ENCODE peak calls at places on chromosome 14, in eight cellular contexts. One of them, this sample, is unnamed.

GRCh38 chr14:64417042-64417770 is 29.1 kb downstream of the MTHFD1 start:
- DNase-seq in astrocyte of the spinal cord: peak
- DNase-seq in left ventricle myocardium inferior: no peak
- DNase-seq in PC-3: peak
- DNase-seq in neuronal stem cell: no peak
- DNase-seq in fibroblast of the aortic adventitia: peak
- DNase-seq in CD4-positive, CD25-positive, alpha-beta regulatory T cell: no peak
- DNase-seq in cardiac muscle cell: no peak
- DNase-seq in this sample: no peak

GRCh38 chr14:105474478-105475268 is at the start of gene CRIP2:
- DNase-seq in neuronal stem cell: no peak
- DNase-seq in cardiac muscle cell: peak
- DNase-seq in CD4-positive, CD25-positive, alpha-beta regulatory T cell: peak
- DNase-seq in astrocyte of the spinal cord: peak
- DNase-seq in left ventricle myocardium inferior: peak
- DNase-seq in PC-3: peak
- DNase-seq in fibroblast of the aortic adventitia: no peak
- DNase-seq in this sample: no peak

GRCh38 chr14:42994001-42994736 is 1387.5 kb downstream of the LRFN5 start:
- DNase-seq in PC-3: peak
- DNase-seq in left ventricle myocardium inferior: no peak
- DNase-seq in fibroblast of the aortic adventitia: peak
- DNase-seq in cardiac muscle cell: no peak
- DNase-seq in astrocyte of the spinal cord: peak
- DNase-seq in CD4-positive, CD25-positive, alpha-beta regulatory T cell: no peak
- DNase-seq in neuronal stem cell: no peak
- DNase-seq in this sample: peak

GRCh38 chr14:29645117-29645516 is 282.5 kb downstream of the PRKD1 start:
- DNase-seq in left ventricle myocardium inferior: no peak
- DNase-seq in PC-3: no peak
- DNase-seq in neuronal stem cell: no peak
- DNase-seq in astrocyte of the spinal cord: no peak
- DNase-seq in CD4-positive, CD25-positive, alpha-beta regulatory T cell: no peak
- DNase-seq in cardiac muscle cell: no peak
- DNase-seq in fibroblast of the aortic adventitia: no peak
- DNase-seq in this sample: no peak

GRCh38 chr14:59342516-59343484 is 122.4 kb downstream of the GPR135 start:
- DNase-seq in cardiac muscle cell: peak
- DNase-seq in left ventricle myocardium inferior: peak
- DNase-seq in fibroblast of the aortic adventitia: no peak
- DNase-seq in PC-3: peak
- DNase-seq in astrocyte of the spinal cord: peak
- DNase-seq in CD4-positive, CD25-positive, alpha-beta regulatory T cell: no peak
- DNase-seq in neuronal stem cell: no peak
- DNase-seq in this sample: no peak

GRCh38 chr14:97253756-97254155 is 456.6 kb downstream of the VRK1 start:
- DNase-seq in fibroblast of the aortic adventitia: no peak
- DNase-seq in left ventricle myocardium inferior: no peak
- DNase-seq in CD4-positive, CD25-positive, alpha-beta regulatory T cell: no peak
- DNase-seq in PC-3: no peak
- DNase-seq in cardiac muscle cell: no peak
- DNase-seq in neuronal stem cell: no peak
- DNase-seq in astrocyte of the spinal cord: no peak
- DNase-seq in this sample: no peak

GRCh38 chr14:95885866-95886265 is 9.2 kb downstream of the TUNAR start:
- DNase-seq in cardiac muscle cell: no peak
- DNase-seq in left ventricle myocardium inferior: no peak
- DNase-seq in CD4-positive, CD25-positive, alpha-beta regulatory T cell: no peak
- DNase-seq in neuronal stem cell: no peak
- DNase-seq in fibroblast of the aortic adventitia: no peak
- DNase-seq in PC-3: no peak
- DNase-seq in astrocyte of the spinal cord: peak
- DNase-seq in this sample: no peak

GRCh38 chr14:89479802-89480201 is 62.8 kb upstream of the FOXN3 start:
- DNase-seq in neuronal stem cell: no peak
- DNase-seq in left ventricle myocardium inferior: no peak
- DNase-seq in cardiac muscle cell: no peak
- DNase-seq in PC-3: no peak
- DNase-seq in astrocyte of the spinal cord: no peak
- DNase-seq in fibroblast of the aortic adventitia: no peak
- DNase-seq in CD4-positive, CD25-positive, alpha-beta regulatory T cell: no peak
- DNase-seq in this sample: no peak

GRCh38 chr14:56494167-56494566 is 85.4 kb upstream of the TMEM260 start:
- DNase-seq in CD4-positive, CD25-positive, alpha-beta regulatory T cell: no peak
- DNase-seq in neuronal stem cell: no peak
- DNase-seq in left ventricle myocardium inferior: no peak
- DNase-seq in astrocyte of the spinal cord: no peak
- DNase-seq in fibroblast of the aortic adventitia: no peak
- DNase-seq in cardiac muscle cell: no peak
- DNase-seq in PC-3: no peak
- DNase-seq in this sample: no peak

GRCh38 chr14:104313674-104314073 is 175.3 kb downstream of the KIF26A start:
- DNase-seq in CD4-positive, CD25-positive, alpha-beta regulatory T cell: no peak
- DNase-seq in cardiac muscle cell: no peak
- DNase-seq in astrocyte of the spinal cord: no peak
- DNase-seq in PC-3: no peak
- DNase-seq in neuronal stem cell: no peak
- DNase-seq in fibroblast of the aortic adventitia: no peak
- DNase-seq in left ventricle myocardium inferior: no peak
- DNase-seq in this sample: no peak

GRCh38 chr14:26394114-26394855 is 203.5 kb downstream of the NOVA1 start:
- DNase-seq in CD4-positive, CD25-positive, alpha-beta regulatory T cell: no peak
- DNase-seq in neuronal stem cell: peak
- DNase-seq in PC-3: peak
- DNase-seq in left ventricle myocardium inferior: no peak
- DNase-seq in astrocyte of the spinal cord: peak
- DNase-seq in fibroblast of the aortic adventitia: peak
- DNase-seq in cardiac muscle cell: peak
- DNase-seq in this sample: no peak

GRCh38 chr14:77580964-77581505 is 35.4 kb downstream of the SPTLC2 start:
- DNase-seq in astrocyte of the spinal cord: peak
- DNase-seq in PC-3: peak
- DNase-seq in fibroblast of the aortic adventitia: peak
- DNase-seq in CD4-positive, CD25-positive, alpha-beta regulatory T cell: no peak
- DNase-seq in cardiac muscle cell: no peak
- DNase-seq in neuronal stem cell: no peak
- DNase-seq in left ventricle myocardium inferior: no peak
- DNase-seq in this sample: peak

GRCh38 chr14:74988993-74989392 is 13.7 kb upstream of the EIF2B2 start:
- DNase-seq in CD4-positive, CD25-positive, alpha-beta regulatory T cell: no peak
- DNase-seq in cardiac muscle cell: no peak
- DNase-seq in PC-3: no peak
- DNase-seq in astrocyte of the spinal cord: no peak
- DNase-seq in fibroblast of the aortic adventitia: no peak
- DNase-seq in neuronal stem cell: no peak
- DNase-seq in left ventricle myocardium inferior: no peak
- DNase-seq in this sample: no peak

GRCh38 chr14:68644101-68644500 is 148.8 kb downstream of the ZFP36L1 start:
- DNase-seq in PC-3: no peak
- DNase-seq in left ventricle myocardium inferior: no peak
- DNase-seq in neuronal stem cell: no peak
- DNase-seq in CD4-positive, CD25-positive, alpha-beta regulatory T cell: no peak
- DNase-seq in fibroblast of the aortic adventitia: no peak
- DNase-seq in cardiac muscle cell: no peak
- DNase-seq in astrocyte of the spinal cord: no peak
- DNase-seq in this sample: no peak

GRCh38 chr14:48914921-48915320 is 671.3 kb downstream of the RPS29 start:
- DNase-seq in neuronal stem cell: no peak
- DNase-seq in PC-3: no peak
- DNase-seq in CD4-positive, CD25-positive, alpha-beta regulatory T cell: no peak
- DNase-seq in cardiac muscle cell: no peak
- DNase-seq in left ventricle myocardium inferior: no peak
- DNase-seq in astrocyte of the spinal cord: no peak
- DNase-seq in fibroblast of the aortic adventitia: no peak
- DNase-seq in this sample: no peak

GRCh38 chr14:84579292-84579691 is 950.7 kb upstream of the FLRT2 start:
- DNase-seq in left ventricle myocardium inferior: no peak
- DNase-seq in cardiac muscle cell: no peak
- DNase-seq in fibroblast of the aortic adventitia: no peak
- DNase-seq in PC-3: no peak
- DNase-seq in neuronal stem cell: no peak
- DNase-seq in CD4-positive, CD25-positive, alpha-beta regulatory T cell: no peak
- DNase-seq in astrocyte of the spinal cord: no peak
- DNase-seq in this sample: no peak

GRCh38 chr14:90585106-90585505 is 188.3 kb downstream of the CALM1 start:
- DNase-seq in left ventricle myocardium inferior: no peak
- DNase-seq in neuronal stem cell: no peak
- DNase-seq in fibroblast of the aortic adventitia: no peak
- DNase-seq in astrocyte of the spinal cord: no peak
- DNase-seq in PC-3: no peak
- DNase-seq in cardiac muscle cell: no peak
- DNase-seq in CD4-positive, CD25-positive, alpha-beta regulatory T cell: no peak
- DNase-seq in this sample: no peak

GRCh38 chr14:68628605-68629310 is 164.1 kb downstream of the ZFP36L1 start:
- DNase-seq in left ventricle myocardium inferior: no peak
- DNase-seq in PC-3: peak
- DNase-seq in astrocyte of the spinal cord: no peak
- DNase-seq in fibroblast of the aortic adventitia: no peak
- DNase-seq in neuronal stem cell: no peak
- DNase-seq in cardiac muscle cell: no peak
- DNase-seq in CD4-positive, CD25-positive, alpha-beta regulatory T cell: no peak
- DNase-seq in this sample: no peak

GRCh38 chr14:88289996-88290395 is 33.1 kb downstream of the KCNK10 start:
- DNase-seq in CD4-positive, CD25-positive, alpha-beta regulatory T cell: no peak
- DNase-seq in neuronal stem cell: no peak
- DNase-seq in PC-3: no peak
- DNase-seq in astrocyte of the spinal cord: no peak
- DNase-seq in fibroblast of the aortic adventitia: no peak
- DNase-seq in left ventricle myocardium inferior: no peak
- DNase-seq in cardiac muscle cell: no peak
- DNase-seq in this sample: no peak

GRCh38 chr14:105126126-105126969 is 42.2 kb downstream of the JAG2 start:
- DNase-seq in CD4-positive, CD25-positive, alpha-beta regulatory T cell: no peak
- DNase-seq in PC-3: no peak
- DNase-seq in cardiac muscle cell: no peak
- DNase-seq in left ventricle myocardium inferior: no peak
- DNase-seq in neuronal stem cell: no peak
- DNase-seq in astrocyte of the spinal cord: no peak
- DNase-seq in fibroblast of the aortic adventitia: no peak
- DNase-seq in this sample: no peak

GRCh38 chr14:104096751-104097700 is 11.5 kb downstream of the ASPG start:
- DNase-seq in astrocyte of the spinal cord: no peak
- DNase-seq in cardiac muscle cell: no peak
- DNase-seq in PC-3: peak
- DNase-seq in neuronal stem cell: no peak
- DNase-seq in CD4-positive, CD25-positive, alpha-beta regulatory T cell: no peak
- DNase-seq in left ventricle myocardium inferior: no peak
- DNase-seq in fibroblast of the aortic adventitia: no peak
- DNase-seq in this sample: no peak

GRCh38 chr14:91377700-91378652 is 39.6 kb downstream of the CCDC88C start:
- DNase-seq in left ventricle myocardium inferior: no peak
- DNase-seq in astrocyte of the spinal cord: no peak
- DNase-seq in fibroblast of the aortic adventitia: no peak
- DNase-seq in PC-3: peak
- DNase-seq in neuronal stem cell: no peak
- DNase-seq in cardiac muscle cell: no peak
- DNase-seq in CD4-positive, CD25-positive, alpha-beta regulatory T cell: no peak
- DNase-seq in this sample: no peak

GRCh38 chr14:32473476-32473875 is 144.4 kb downstream of the AKAP6 start:
- DNase-seq in CD4-positive, CD25-positive, alpha-beta regulatory T cell: no peak
- DNase-seq in left ventricle myocardium inferior: peak
- DNase-seq in neuronal stem cell: no peak
- DNase-seq in astrocyte of the spinal cord: peak
- DNase-seq in fibroblast of the aortic adventitia: peak
- DNase-seq in cardiac muscle cell: no peak
- DNase-seq in PC-3: peak
- DNase-seq in this sample: no peak

GRCh38 chr14:88454886-88455285 is 69.4 kb downstream of the SPATA7 start:
- DNase-seq in PC-3: no peak
- DNase-seq in fibroblast of the aortic adventitia: no peak
- DNase-seq in astrocyte of the spinal cord: no peak
- DNase-seq in left ventricle myocardium inferior: no peak
- DNase-seq in neuronal stem cell: no peak
- DNase-seq in cardiac muscle cell: no peak
- DNase-seq in CD4-positive, CD25-positive, alpha-beta regulatory T cell: no peak
- DNase-seq in this sample: no peak

GRCh38 chr14:99630202-99630601 is 14.7 kb upstream of the HHIPL1 start:
- DNase-seq in neuronal stem cell: no peak
- DNase-seq in CD4-positive, CD25-positive, alpha-beta regulatory T cell: no peak
- DNase-seq in left ventricle myocardium inferior: no peak
- DNase-seq in cardiac muscle cell: no peak
- DNase-seq in PC-3: peak
- DNase-seq in fibroblast of the aortic adventitia: no peak
- DNase-seq in astrocyte of the spinal cord: no peak
- DNase-seq in this sample: no peak

GRCh38 chr14:89040438-89041244 is 216.2 kb downstream of the TTC8 start:
- DNase-seq in CD4-positive, CD25-positive, alpha-beta regulatory T cell: peak
- DNase-seq in PC-3: peak
- DNase-seq in neuronal stem cell: peak
- DNase-seq in cardiac muscle cell: peak
- DNase-seq in fibroblast of the aortic adventitia: peak
- DNase-seq in left ventricle myocardium inferior: peak
- DNase-seq in astrocyte of the spinal cord: peak
- DNase-seq in this sample: peak

GRCh38 chr14:34794217-34794616 is 79.8 kb upstream of the CFL2 start:
- DNase-seq in left ventricle myocardium inferior: no peak
- DNase-seq in CD4-positive, CD25-positive, alpha-beta regulatory T cell: no peak
- DNase-seq in cardiac muscle cell: no peak
- DNase-seq in astrocyte of the spinal cord: no peak
- DNase-seq in neuronal stem cell: no peak
- DNase-seq in fibroblast of the aortic adventitia: peak
- DNase-seq in PC-3: no peak
- DNase-seq in this sample: no peak

GRCh38 chr14:73286598-73286997 is 49.3 kb downstream of the PAPLN start:
- DNase-seq in left ventricle myocardium inferior: no peak
- DNase-seq in cardiac muscle cell: no peak
- DNase-seq in astrocyte of the spinal cord: no peak
- DNase-seq in CD4-positive, CD25-positive, alpha-beta regulatory T cell: no peak
- DNase-seq in neuronal stem cell: no peak
- DNase-seq in fibroblast of the aortic adventitia: no peak
- DNase-seq in PC-3: no peak
- DNase-seq in this sample: no peak
- H3K4me3 ChIP-seq in left ventricle myocardium inferior: no peak
- H3K4me3 ChIP-seq in cardiac muscle cell: no peak
- H3K4me3 ChIP-seq in astrocyte of the spinal cord: no peak
- H3K4me3 ChIP-seq in CD4-positive, CD25-positive, alpha-beta regulatory T cell: no peak
- H3K4me3 ChIP-seq in neuronal stem cell: no peak
- H3K4me3 ChIP-seq in fibroblast of the aortic adventitia: no peak
- H3K4me3 ChIP-seq in PC-3: no peak
- H3K4me3 ChIP-seq in this sample: no peak

GRCh38 chr14:101082436-101083384 is 179.2 kb upstream of the RTL1 start:
- DNase-seq in PC-3: no peak
- DNase-seq in astrocyte of the spinal cord: no peak
- DNase-seq in CD4-positive, CD25-positive, alpha-beta regulatory T cell: no peak
- DNase-seq in left ventricle myocardium inferior: no peak
- DNase-seq in neuronal stem cell: no peak
- DNase-seq in fibroblast of the aortic adventitia: no peak
- DNase-seq in cardiac muscle cell: no peak
- DNase-seq in this sample: no peak
- H3K4me3 ChIP-seq in PC-3: no peak
- H3K4me3 ChIP-seq in astrocyte of the spinal cord: no peak
- H3K4me3 ChIP-seq in CD4-positive, CD25-positive, alpha-beta regulatory T cell: no peak
- H3K4me3 ChIP-seq in left ventricle myocardium inferior: no peak
- H3K4me3 ChIP-seq in neuronal stem cell: no peak
- H3K4me3 ChIP-seq in fibroblast of the aortic adventitia: no peak
- H3K4me3 ChIP-seq in cardiac muscle cell: no peak
- H3K4me3 ChIP-seq in this sample: no peak

GRCh38 chr14:55074662-55075061 is 23.2 kb downstream of the MAPK1IP1L start:
- DNase-seq in neuronal stem cell: no peak
- DNase-seq in fibroblast of the aortic adventitia: no peak
- DNase-seq in CD4-positive, CD25-positive, alpha-beta regulatory T cell: no peak
- DNase-seq in astrocyte of the spinal cord: peak
- DNase-seq in PC-3: no peak
- DNase-seq in cardiac muscle cell: peak
- DNase-seq in left ventricle myocardium inferior: no peak
- DNase-seq in this sample: peak
- H3K4me3 ChIP-seq in neuronal stem cell: no peak
- H3K4me3 ChIP-seq in fibroblast of the aortic adventitia: no peak
- H3K4me3 ChIP-seq in CD4-positive, CD25-positive, alpha-beta regulatory T cell: peak
- H3K4me3 ChIP-seq in astrocyte of the spinal cord: no peak
- H3K4me3 ChIP-seq in PC-3: no peak
- H3K4me3 ChIP-seq in cardiac muscle cell: no peak
- H3K4me3 ChIP-seq in left ventricle myocardium inferior: no peak
- H3K4me3 ChIP-seq in this sample: no peak

GRCh38 chr14:24092960-24093900 is 881 bp upstream of the PCK2 start:
- DNase-seq in cardiac muscle cell: no peak
- DNase-seq in astrocyte of the spinal cord: no peak
- DNase-seq in CD4-positive, CD25-positive, alpha-beta regulatory T cell: no peak
- DNase-seq in left ventricle myocardium inferior: no peak
- DNase-seq in fibroblast of the aortic adventitia: no peak
- DNase-seq in PC-3: no peak
- DNase-seq in neuronal stem cell: no peak
- DNase-seq in this sample: no peak
- H3K4me3 ChIP-seq in cardiac muscle cell: peak
- H3K4me3 ChIP-seq in astrocyte of the spinal cord: peak
- H3K4me3 ChIP-seq in CD4-positive, CD25-positive, alpha-beta regulatory T cell: peak
- H3K4me3 ChIP-seq in left ventricle myocardium inferior: peak
- H3K4me3 ChIP-seq in fibroblast of the aortic adventitia: peak
- H3K4me3 ChIP-seq in PC-3: peak
- H3K4me3 ChIP-seq in neuronal stem cell: no peak
- H3K4me3 ChIP-seq in this sample: peak